ENCODE peak calls at places on chromosomes 3 and 15, in seven cellular contexts. One of them, this sample, is unnamed.

GRCh38 chr3:42705039-42705767 is 2.6 kb upstream of the HHATL start:
- DNase-seq in mesendoderm: no peak
- DNase-seq in fibroblast of lung: no peak
- DNase-seq in A549: no peak
- DNase-seq in H9: no peak
- DNase-seq in neural progenitor cell: no peak
- DNase-seq in DND-41: no peak
- DNase-seq in this sample: no peak

GRCh38 chr3:121243208-121243607 is 302.6 kb downstream of the POLQ start:
- DNase-seq in mesendoderm: no peak
- DNase-seq in fibroblast of lung: no peak
- DNase-seq in A549: no peak
- DNase-seq in H9: no peak
- DNase-seq in neural progenitor cell: no peak
- DNase-seq in DND-41: no peak
- DNase-seq in this sample: no peak

GRCh38 chr15:27961801-27962200 is 137.3 kb downstream of the OCA2 start:
- DNase-seq in mesendoderm: no peak
- DNase-seq in fibroblast of lung: no peak
- DNase-seq in A549: no peak
- DNase-seq in H9: no peak
- DNase-seq in neural progenitor cell: no peak
- DNase-seq in DND-41: no peak
- DNase-seq in this sample: no peak

GRCh38 chr15:65337436-65338070 is 33.1 kb downstream of the RNU5B-1 start:
- DNase-seq in mesendoderm: no peak
- DNase-seq in fibroblast of lung: no peak
- DNase-seq in A549: no peak
- DNase-seq in H9: no peak
- DNase-seq in neural progenitor cell: no peak
- DNase-seq in DND-41: no peak
- DNase-seq in this sample: no peak

GRCh38 chr3:107283948-107284347 is 93.3 kb upstream of the CCDC54 start:
- DNase-seq in mesendoderm: peak; percentile 65
- DNase-seq in fibroblast of lung: no peak
- DNase-seq in A549: no peak
- DNase-seq in H9: no peak
- DNase-seq in neural progenitor cell: peak; percentile 20
- DNase-seq in DND-41: no peak
- DNase-seq in this sample: no peak

GRCh38 chr3:98726084-98726483 is 37.1 kb upstream of the ST3GAL6 start:
- DNase-seq in mesendoderm: no peak
- DNase-seq in fibroblast of lung: peak; percentile 5
- DNase-seq in A549: no peak
- DNase-seq in H9: no peak
- DNase-seq in neural progenitor cell: no peak
- DNase-seq in DND-41: no peak
- DNase-seq in this sample: no peak

GRCh38 chr3:164604687-164605086 is 473.6 kb downstream of the SI start:
- DNase-seq in mesendoderm: no peak
- DNase-seq in fibroblast of lung: no peak
- DNase-seq in A549: no peak
- DNase-seq in H9: no peak
- DNase-seq in neural progenitor cell: no peak
- DNase-seq in DND-41: no peak
- DNase-seq in this sample: no peak

GRCh38 chr15:70559223-70559823 is 204.0 kb downstream of the UACA start:
- DNase-seq in mesendoderm: no peak
- DNase-seq in fibroblast of lung: peak; percentile 45
- DNase-seq in A549: no peak
- DNase-seq in H9: peak; percentile 18
- DNase-seq in neural progenitor cell: no peak
- DNase-seq in DND-41: peak; percentile 78
- DNase-seq in this sample: peak; percentile 4

GRCh38 chr15:42903388-42904324 is 16.9 kb downstream of the TTBK2 start:
- DNase-seq in mesendoderm: no peak
- DNase-seq in fibroblast of lung: no peak
- DNase-seq in A549: no peak
- DNase-seq in H9: no peak
- DNase-seq in neural progenitor cell: no peak
- DNase-seq in DND-41: no peak
- DNase-seq in this sample: no peak

GRCh38 chr3:100311011-100311410 is 23.5 kb upstream of the NIT2 start:
- DNase-seq in mesendoderm: no peak
- DNase-seq in fibroblast of lung: peak; percentile 7
- DNase-seq in A549: no peak
- DNase-seq in H9: no peak
- DNase-seq in neural progenitor cell: no peak
- DNase-seq in DND-41: no peak
- DNase-seq in this sample: no peak

GRCh38 chr15:60844431-60845174 is 365.7 kb upstream of the ICE2 start:
- DNase-seq in mesendoderm: no peak
- DNase-seq in fibroblast of lung: no peak
- DNase-seq in A549: no peak
- DNase-seq in H9: no peak
- DNase-seq in neural progenitor cell: no peak
- DNase-seq in DND-41: peak; percentile 64
- DNase-seq in this sample: no peak

GRCh38 chr3:50454671-50455070 is 48.8 kb downstream of the CACNA2D2 start:
- DNase-seq in mesendoderm: peak; percentile 57
- DNase-seq in fibroblast of lung: no peak
- DNase-seq in A549: no peak
- DNase-seq in H9: peak; percentile 75
- DNase-seq in neural progenitor cell: peak; percentile 65
- DNase-seq in DND-41: no peak
- DNase-seq in this sample: no peak

GRCh38 chr15:63948971-63949370 is 97.3 kb downstream of the DAPK2 start:
- DNase-seq in mesendoderm: no peak
- DNase-seq in fibroblast of lung: no peak
- DNase-seq in A549: no peak
- DNase-seq in H9: no peak
- DNase-seq in neural progenitor cell: no peak
- DNase-seq in DND-41: no peak
- DNase-seq in this sample: no peak
- H3K27ac ChIP-seq in mesendoderm: no peak overlapping the region
- H3K27ac ChIP-seq in fibroblast of lung: no peak overlapping the region
- H3K27ac ChIP-seq in A549: no peak overlapping the region
- H3K27ac ChIP-seq in H9: no peak overlapping the region
- H3K27ac ChIP-seq in neural progenitor cell: no peak overlapping the region
- H3K27ac ChIP-seq in DND-41: no peak overlapping the region
- H3K27ac ChIP-seq in this sample: no peak overlapping the region

GRCh38 chr3:67001086-67001861 is 3.2 kb downstream of the KBTBD8 start:
- DNase-seq in mesendoderm: no peak
- DNase-seq in fibroblast of lung: peak; percentile 29
- DNase-seq in A549: no peak
- DNase-seq in H9: no peak
- DNase-seq in neural progenitor cell: no peak
- DNase-seq in DND-41: no peak
- DNase-seq in this sample: peak; percentile 27
- H3K4me2 ChIP-seq in mesendoderm: no peak overlapping the region
- H3K4me2 ChIP-seq in fibroblast of lung: no peak overlapping the region
- H3K4me2 ChIP-seq in A549: no peak overlapping the region
- H3K4me2 ChIP-seq in H9: no peak overlapping the region
- H3K4me2 ChIP-seq in neural progenitor cell: no peak overlapping the region
- H3K4me2 ChIP-seq in DND-41: no peak overlapping the region
- H3K4me2 ChIP-seq in this sample: peak overlapping the region; percentile 61

DNA sequence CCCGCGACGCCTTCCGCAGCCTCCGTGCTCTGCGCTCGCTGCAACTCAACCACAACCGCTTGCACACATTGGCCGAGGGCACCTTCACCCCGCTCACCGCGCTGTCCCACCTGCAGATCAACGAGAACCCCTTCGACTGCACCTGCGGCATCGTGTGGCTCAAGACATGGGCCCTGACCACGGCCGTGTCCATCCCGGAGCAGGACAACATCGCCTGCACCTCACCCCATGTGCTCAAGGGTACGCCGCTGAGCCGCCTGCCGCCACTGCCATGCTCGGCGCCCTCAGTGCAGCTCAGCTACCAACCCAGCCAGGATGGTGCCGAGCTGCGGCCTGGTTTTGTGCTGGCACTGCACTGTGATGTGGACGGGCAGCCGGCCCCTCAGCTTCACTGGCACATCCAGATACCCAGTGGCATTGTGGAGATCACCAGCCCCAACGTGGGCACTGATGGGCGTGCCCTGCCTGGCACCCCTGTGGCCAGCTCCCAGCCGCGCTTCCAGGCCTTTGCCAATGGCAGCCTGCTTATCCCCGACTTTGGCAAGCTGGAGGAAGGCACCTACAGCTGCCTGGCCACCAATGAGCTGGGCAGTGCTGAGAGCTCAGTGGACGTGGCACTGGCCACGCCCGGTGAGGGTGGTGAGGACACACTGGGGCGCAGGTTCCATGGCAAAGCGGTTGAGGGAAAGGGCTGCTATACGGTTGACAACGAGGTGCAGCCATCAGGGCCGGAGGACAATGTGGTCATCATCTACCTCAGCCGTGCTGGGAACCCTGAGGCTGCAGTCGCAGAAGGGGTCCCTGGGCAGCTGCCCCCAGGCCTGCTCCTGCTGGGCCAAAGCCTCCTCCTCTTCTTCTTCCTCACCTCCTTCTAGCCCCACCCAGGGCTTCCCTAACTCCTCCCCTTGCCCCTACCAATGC is 2.0 kb downstream of the ISLR start:
- DNase-seq in mesendoderm: no peak
- DNase-seq in fibroblast of lung: no peak
- DNase-seq in A549: no peak
- DNase-seq in H9: peak; percentile 28
- DNase-seq in neural progenitor cell: no peak
- DNase-seq in DND-41: no peak
- DNase-seq in this sample: no peak
- H3K4me1 ChIP-seq in mesendoderm: peaks cover 8% of the 10 kb centered on the region
- H3K4me1 ChIP-seq in fibroblast of lung: peaks cover 44% of the 10 kb centered on the region
- H3K4me1 ChIP-seq in A549: peaks cover 58% of the 10 kb centered on the region
- H3K4me1 ChIP-seq in H9: peaks cover 3% of the 10 kb centered on the region
- H3K4me1 ChIP-seq in neural progenitor cell: peaks cover 23% of the 10 kb centered on the region
- H3K4me1 ChIP-seq in DND-41: no peaks in the 10 kb centered on the region
- H3K4me1 ChIP-seq in this sample: no peaks in the 10 kb centered on the region

GRCh38 chr3:134748698-134749097 is 46.4 kb upstream of the EPHB1 start:
- DNase-seq in mesendoderm: no peak
- DNase-seq in fibroblast of lung: no peak
- DNase-seq in A549: no peak
- DNase-seq in H9: no peak
- DNase-seq in neural progenitor cell: no peak
- DNase-seq in DND-41: no peak
- DNase-seq in this sample: no peak
- H3K27ac ChIP-seq in mesendoderm: no peak overlapping the region
- H3K27ac ChIP-seq in fibroblast of lung: no peak overlapping the region
- H3K27ac ChIP-seq in A549: no peak overlapping the region
- H3K27ac ChIP-seq in H9: no peak overlapping the region
- H3K27ac ChIP-seq in neural progenitor cell: no peak overlapping the region
- H3K27ac ChIP-seq in DND-41: no peak overlapping the region
- H3K27ac ChIP-seq in this sample: no peak overlapping the region

GRCh38 chr3:154775821-154776548 is 304.1 kb upstream of the MME start:
- DNase-seq in mesendoderm: peak; percentile 34
- DNase-seq in fibroblast of lung: no peak
- DNase-seq in A549: no peak
- DNase-seq in H9: no peak
- DNase-seq in neural progenitor cell: no peak
- DNase-seq in DND-41: no peak
- DNase-seq in this sample: no peak

GRCh38 chr3:154778057-154778456 is 302.1 kb upstream of the MME start:
- DNase-seq in mesendoderm: no peak
- DNase-seq in fibroblast of lung: peak; percentile 83
- DNase-seq in A549: no peak
- DNase-seq in H9: no peak
- DNase-seq in neural progenitor cell: no peak
- DNase-seq in DND-41: no peak
- DNase-seq in this sample: no peak

GRCh38 chr3:154779571-154779970 is 300.5 kb upstream of the MME start:
- DNase-seq in mesendoderm: no peak
- DNase-seq in fibroblast of lung: peak; percentile 98
- DNase-seq in A549: no peak
- DNase-seq in H9: no peak
- DNase-seq in neural progenitor cell: no peak
- DNase-seq in DND-41: no peak
- DNase-seq in this sample: no peak

GRCh38 chr3:154780263-154780662 is 299.9 kb upstream of the MME start:
- DNase-seq in mesendoderm: peak; percentile 53
- DNase-seq in fibroblast of lung: no peak
- DNase-seq in A549: no peak
- DNase-seq in H9: no peak
- DNase-seq in neural progenitor cell: peak; percentile 33
- DNase-seq in DND-41: no peak
- DNase-seq in this sample: no peak

DNA sequence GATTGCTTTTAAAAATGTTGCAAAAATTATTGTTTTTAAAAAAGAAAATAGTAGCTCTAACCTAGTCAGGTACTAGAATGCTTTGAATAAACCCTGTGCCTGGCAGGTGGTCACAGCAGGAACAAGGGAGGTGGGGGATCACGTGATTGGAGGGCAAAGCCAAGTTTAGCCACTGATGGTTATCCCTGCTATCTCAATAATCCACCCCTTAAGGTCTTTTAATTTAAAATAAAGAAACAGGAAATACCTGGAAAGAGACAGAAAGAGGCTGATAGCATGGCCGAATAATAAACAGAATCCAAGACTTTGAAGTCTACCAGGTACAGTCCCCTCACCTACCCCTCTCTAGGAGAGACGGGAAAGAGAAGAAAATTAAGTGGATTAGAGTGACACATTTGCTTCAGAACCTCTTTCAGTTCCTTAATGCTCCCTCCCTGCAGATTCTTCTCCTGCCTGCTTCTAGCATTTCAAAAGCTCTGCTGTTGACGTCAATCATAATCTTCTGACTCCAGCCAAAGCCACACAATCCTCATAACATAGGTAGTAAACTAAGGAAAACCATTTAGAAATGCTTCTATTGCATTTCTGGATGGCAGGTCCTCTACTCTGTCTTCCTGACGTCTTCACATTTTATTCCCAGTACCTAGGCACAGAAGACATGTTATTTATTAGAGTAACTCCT is 303.4 kb upstream of the MME start:
- DNase-seq in mesendoderm: peak; percentile 14
- DNase-seq in fibroblast of lung: no peak
- DNase-seq in A549: no peak
- DNase-seq in H9: no peak
- DNase-seq in neural progenitor cell: no peak
- DNase-seq in DND-41: no peak
- DNase-seq in this sample: no peak
- H3K4me2 ChIP-seq in mesendoderm: no peak overlapping the region
- H3K4me2 ChIP-seq in fibroblast of lung: no peak overlapping the region
- H3K4me2 ChIP-seq in A549: no peak overlapping the region
- H3K4me2 ChIP-seq in H9: peak overlapping the region; percentile 20
- H3K4me2 ChIP-seq in neural progenitor cell: no peak overlapping the region
- H3K4me2 ChIP-seq in DND-41: no peak overlapping the region
- H3K4me2 ChIP-seq in this sample: no peak overlapping the region

This sample was measured in OCI-LY7.